ENCODE peak calls at places on chromosomes 7 and 10, in eight cellular contexts. X is GM10248; O is activated CD4-positive, alpha-beta T cell treated with anti-CD3 and anti-CD28 coated beads, Interleukin-2, amount 10 ng/mL, durations not matched to agents 7 days and 5 days; W is cardiac septum; C is RKO; U is H7; Q is psoas muscle; B is left ventricle myocardium superior. I is an unnamed sample.

GRCh38 chr10:110824152-110824441 is 47.6 kb upstream of the PDCD4 start:
- DNase-seq in C (no peak), U (no peak), X (no peak), Q (no peak), B (no peak), O (no peak), W (no peak), I (no peak)

GRCh38 chr10:61869772-61870520 is 31.6 kb upstream of the ARID5B start:
- DNase-seq in Q (no peak), U (no peak), C (no peak), W (no peak), B (no peak), O (no peak), X (no peak), I (no peak)

GRCh38 chr7:7931626-7932025 is 37.0 kb upstream of the GLCCI1 start:
- DNase-seq in Q (no peak), X (no peak), W (no peak), C (no peak), O (no peak), B (no peak), U (no peak), I (no peak)

GRCh38 chr10:114806572-114807391 is 14.8 kb upstream of the FHIP2A start:
- DNase-seq in B (no peak), C (no peak), U (no peak), O (no peak), X (no peak), W (no peak), Q (no peak), I (no peak)

GRCh38 chr10:28327494-28327886 is 24.6 kb upstream of the MPP7 start:
- DNase-seq in X (no peak), C (peak; percentile 29), U (no peak), O (no peak), Q (no peak), B (no peak), W (no peak), I (no peak)

GRCh38 chr7:101085000-101085948 is at the start of gene TRIM56:
- DNase-seq in C (peak; percentile 89), W (peak; percentile 94), X (peak; percentile 95), U (peak; percentile 95), O (peak; percentile 86), B (peak; percentile 91), Q (peak; percentile 95), I (peak; percentile 88)

GRCh38 chr7:98826811-98827231 is 43.0 kb downstream of the TMEM130 start:
- DNase-seq in U (peak; percentile 65), Q (peak; percentile 91), X (no peak), O (no peak), B (peak; percentile 95), C (no peak), W (peak; percentile 94), I (no peak)

GRCh38 chr7:4834601-4835397 is 27.0 kb downstream of the PAPOLB start:
- DNase-seq in W (peak; percentile 68), U (peak; percentile 54), X (no peak), B (no peak), Q (peak; percentile 41), C (no peak), O (no peak), I (no peak)

GRCh38 chr7:8388257-8388625 is 45.2 kb upstream of the NXPH1 start:
- DNase-seq in U (no peak), W (no peak), Q (no peak), X (no peak), C (no peak), O (no peak), B (no peak), I (no peak)

GRCh38 chr10:108454793-108455192 is 1290.3 kb upstream of the SORCS1 start:
- DNase-seq in Q (no peak), B (no peak), W (no peak), U (no peak), C (no peak), X (no peak), O (no peak), I (no peak)

GRCh38 chr10:14247650-14248258 is 83.0 kb downstream of the FRMD4A start:
- DNase-seq in W (no peak), X (no peak), C (no peak), U (no peak), Q (no peak), O (no peak), B (peak; percentile 65), I (no peak)

GRCh38 chr7:74372511-74373111 is 81.1 kb upstream of the GTF2IRD1 start:
- DNase-seq in Q (peak; percentile 73), O (no peak), B (peak; percentile 67), X (no peak), C (no peak), W (no peak), U (peak; percentile 84), I (no peak)

GRCh38 chr7:85840532-85840931 is 653.7 kb upstream of the SEMA3D start:
- DNase-seq in W (no peak), O (no peak), Q (no peak), B (no peak), U (no peak), C (no peak), X (no peak), I (no peak)

GRCh38 chr10:97335995-97336394 is 1.5 kb upstream of the FRAT2 start:
- DNase-seq in C (no peak), U (no peak), O (no peak), W (no peak), Q (no peak), X (no peak), B (no peak), I (no peak)

GRCh38 chr7:124330741-124331407 is 298.0 kb upstream of the TMEM229A start:
- DNase-seq in U (no peak), O (no peak), W (no peak), Q (no peak), C (no peak), B (no peak), X (no peak), I (no peak)

GRCh38 chr10:16258476-16259040 is 178.3 kb upstream of the PTER start:
- DNase-seq in Q (no peak), B (no peak), C (no peak), W (no peak), X (no peak), U (no peak), O (no peak), I (no peak)

GRCh38 chr10:74121368-74121767 is 29.3 kb downstream of the AP3M1 start:
- DNase-seq in X (no peak), O (no peak), B (no peak), W (no peak), Q (no peak), C (no peak), U (no peak), I (no peak)

GRCh38 chr7:117484988-117485655 is 5.3 kb downstream of the CFTR start:
- DNase-seq in B (no peak), C (no peak), W (no peak), X (no peak), Q (no peak), O (no peak), U (no peak), I (no peak)

GRCh38 chr10:61882621-61883375 is 18.7 kb upstream of the ARID5B start:
- DNase-seq in Q (no peak), B (no peak), X (no peak), O (no peak), U (no peak), C (peak; percentile 19), W (no peak), I (peak; percentile 32)

GRCh38 chr7:99975782-99976521 is at the start of gene AZGP1:
- DNase-seq in C (peak; percentile 52), B (peak; percentile 69), X (no peak), Q (no peak), W (peak; percentile 80), U (no peak), O (no peak), I (peak; percentile 45)

GRCh38 chr7:81929386-81929785 is 159.5 kb upstream of the HGF start:
- DNase-seq in O (no peak), C (no peak), X (no peak), B (no peak), W (no peak), U (no peak), Q (no peak), I (no peak)

GRCh38 chr7:66379761-66380160 is 174.6 kb downstream of the TPST1 start:
- DNase-seq in C (peak; percentile 82), O (no peak), W (no peak), X (no peak), B (no peak), U (no peak), Q (no peak), I (no peak)

GRCh38 chr7:51732951-51733350 is 416.3 kb upstream of the COBL start:
- DNase-seq in B (no peak), W (no peak), C (peak; percentile 5), U (no peak), X (no peak), Q (no peak), O (no peak), I (no peak)